ENCODE peak calls at places on chromosomes 2 and 18, in six cellular contexts. J is HuH-7.5, F is astrocyte of the spinal cord, M is EH, Q is neural crest cell, Z is RKO. C is an unnamed sample.

GRCh38 chr2:86368181-86368824 is 30.9 kb upstream of the REEP1 start:
- DNase-seq in Q (peak; percentile 47), J (peak; percentile 52), Z (peak; percentile 22), F (peak; percentile 24), M (peak; percentile 46), C (no peak)

GRCh38 chr2:152525277-152525838 is 190.4 kb downstream of the FMNL2 start:
- DNase-seq in M (peak; percentile 85), F (peak; percentile 74), J (no peak), Z (peak; percentile 34), Q (no peak), C (no peak)

GRCh38 chr2:84458436-84459027 is 548 bp downstream of the SUCLG1 start:
- DNase-seq in Q (no peak), J (peak; percentile 8), F (no peak), Z (peak; percentile 19), M (peak; percentile 27), C (no peak)

GRCh38 chr18:31513189-31513907 is 15.4 kb downstream of the DSG2 start:
- DNase-seq in Q (no peak), M (peak; percentile 77), Z (no peak), J (no peak), F (peak; percentile 45), C (no peak)

GRCh38 chr2:208983476-208983875 is 440.4 kb upstream of the MAP2 start:
- DNase-seq in Q (no peak), J (no peak), F (no peak), Z (no peak), M (no peak), C (no peak)

GRCh38 chr2:168207861-168208260 is 39.5 kb downstream of the STK39 start:
- DNase-seq in Z (no peak), Q (no peak), J (no peak), F (no peak), M (no peak), C (no peak)

GRCh38 chr2:164954954-164955701 is at the start of gene SLC38A11:
- DNase-seq in M (peak; percentile 75), J (no peak), Z (no peak), F (no peak), Q (no peak), C (no peak)

GRCh38 chr2:151691621-151692020 is 42.7 kb downstream of the NEB start:
- DNase-seq in J (no peak), F (no peak), Q (no peak), M (no peak), Z (no peak), C (no peak)

GRCh38 chr2:12048551-12048950 is 302.1 kb downstream of the LPIN1 start:
- DNase-seq in J (peak; percentile 6), Z (no peak), M (no peak), F (no peak), Q (no peak), C (no peak)

GRCh38 chr2:73907840-73908452 is 15.1 kb downstream of the ACTG2 start:
- DNase-seq in F (peak; percentile 88), J (peak; percentile 19), Z (peak; percentile 31), Q (no peak), M (peak; percentile 60), C (peak; percentile 55)

GRCh38 chr2:20356042-20356441 is 5.4 kb upstream of the PUM2 start:
- DNase-seq in M (peak; percentile 77), F (peak; percentile 94), J (no peak), Q (no peak), Z (no peak), C (peak; percentile 100)

GRCh38 chr2:102126169-102126568 is 16.4 kb upstream of the IL1R1 start:
- DNase-seq in Z (no peak), Q (no peak), F (no peak), J (no peak), M (no peak), C (no peak)

GRCh38 chr2:213806125-213806726 is 522.0 kb downstream of the SPAG16 start:
- DNase-seq in J (no peak), F (peak; percentile 55), Q (no peak), M (peak; percentile 43), Z (peak; percentile 54), C (no peak)

GRCh38 chr2:224311226-224311625 is 90.7 kb downstream of the FAM124B start:
- DNase-seq in J (no peak), Q (no peak), Z (no peak), M (peak; percentile 17), F (no peak), C (no peak)

C was measured in astrocyte of the cerebellum.